ENCODE peak calls at places on chromosome 15, in seven cellular contexts. A is mammary epithelial cell, Z is prostate gland, B is pancreas, T is lung, S is stomach, O is heart left ventricle. M is an unnamed sample.
A peak's percentile ranks its signal among the peaks of the same experiment; 100 is the strongest.

GRCh38 chr15:85580914-85581313 is 200.5 kb downstream of the AKAP13 start:
- DNase-seq in T (no peak), A (no peak), S (peak; percentile 83), O (peak; percentile 73), Z (no peak), B (peak; percentile 56), M (no peak)

GRCh38 chr15:72222433-72222832 is 8.6 kb downstream of the PKM start:
- DNase-seq in A (peak; percentile 96), Z (peak; percentile 84), S (no peak), O (no peak), T (no peak), B (no peak), M (peak; percentile 52)

GRCh38 chr15:53256043-53256442 is 465.9 kb upstream of the ONECUT1 start:
- DNase-seq in A (no peak), S (no peak), O (no peak), T (no peak), Z (no peak), B (no peak), M (no peak)

GRCh38 chr15:44798815-44799214 is 62.5 kb downstream of the TRIM69 start:
- DNase-seq in S (no peak), O (no peak), T (no peak), A (no peak), Z (no peak), B (no peak), M (no peak)

GRCh38 chr15:67819636-67820035 is 5.7 kb upstream of the SKOR1 start:
- DNase-seq in Z (no peak), O (no peak), T (no peak), A (no peak), S (no peak), B (peak; percentile 9), M (no peak)

GRCh38 chr15:92780816-92781215 is 119.3 kb upstream of the CHD2 start:
- DNase-seq in B (no peak), T (no peak), O (no peak), S (no peak), Z (no peak), A (no peak), M (no peak)

GRCh38 chr15:34853001-34853758 is 57.8 kb upstream of the ACTC1 start:
- DNase-seq in Z (peak; percentile 36), T (no peak), B (no peak), O (no peak), S (no peak), A (no peak), M (no peak)

GRCh38 chr15:26891448-26891881 is 24.6 kb downstream of the GABRA5 start:
- DNase-seq in S (peak; percentile 60), A (peak; percentile 41), T (peak; percentile 52), B (peak; percentile 57), Z (peak; percentile 74), O (no peak), M (peak; percentile 66)

GRCh38 chr15:38557855-38558713 is 6.5 kb downstream of the RASGRP1 start:
- DNase-seq in O (no peak), Z (no peak), B (no peak), T (no peak), S (no peak), A (no peak), M (no peak)

GRCh38 chr15:31077181-31077580 is 24.3 kb downstream of the TRPM1 start:
- DNase-seq in T (no peak), S (no peak), A (no peak), B (no peak), Z (no peak), O (no peak), M (no peak)

GRCh38 chr15:41559489-41560177 is 621 bp downstream of the TYRO3 start:
- DNase-seq in B (no peak), S (no peak), Z (no peak), A (no peak), T (no peak), O (no peak), M (no peak)

GRCh38 chr15:78327442-78327841 is 12.7 kb upstream of the CRABP1 start:
- DNase-seq in A (no peak), Z (no peak), B (no peak), O (no peak), T (no peak), S (no peak), M (no peak)

GRCh38 chr15:82081904-82082810 is 36.3 kb upstream of the MEX3B start:
- DNase-seq in B (no peak), T (no peak), O (no peak), S (no peak), A (peak; percentile 69), Z (no peak), M (no peak)

GRCh38 chr15:63048115-63048985 is 5.8 kb downstream of the TPM1 start:
- DNase-seq in T (peak; percentile 90), O (peak; percentile 95), A (peak; percentile 89), B (peak; percentile 94), Z (peak; percentile 89), S (peak; percentile 93), M (peak; percentile 93)

GRCh38 chr15:101604124-101604874 is 47.9 kb downstream of the TM2D3 start:
- DNase-seq in T (no peak), A (no peak), B (no peak), S (no peak), O (no peak), Z (no peak), M (no peak)

GRCh38 chr15:59160880-59161593 is 45.6 kb upstream of the LDHAL6B start:
- DNase-seq in S (no peak), B (no peak), O (no peak), A (no peak), Z (no peak), T (no peak), M (no peak)

GRCh38 chr15:85296615-85297402 is 83.6 kb upstream of the AKAP13 start:
- DNase-seq in T (peak; percentile 70), A (peak; percentile 74), Z (peak; percentile 76), B (peak; percentile 34), S (peak; percentile 69), O (no peak), M (peak; percentile 71)

GRCh38 chr15:70474682-70475438 is 288.5 kb downstream of the UACA start:
- DNase-seq in S (peak; percentile 93), O (peak; percentile 79), B (no peak), A (peak; percentile 98), T (peak; percentile 82), Z (peak; percentile 92), M (peak; percentile 97)
- H3K4me3 ChIP-seq in S (peak overlapping the region; percentile 26), O (no peak overlapping the region), B (no peak overlapping the region), A (peak overlapping the region; percentile 2), T (no peak overlapping the region), Z (peak overlapping the region; percentile 2), M (no peak overlapping the region)

DNA sequence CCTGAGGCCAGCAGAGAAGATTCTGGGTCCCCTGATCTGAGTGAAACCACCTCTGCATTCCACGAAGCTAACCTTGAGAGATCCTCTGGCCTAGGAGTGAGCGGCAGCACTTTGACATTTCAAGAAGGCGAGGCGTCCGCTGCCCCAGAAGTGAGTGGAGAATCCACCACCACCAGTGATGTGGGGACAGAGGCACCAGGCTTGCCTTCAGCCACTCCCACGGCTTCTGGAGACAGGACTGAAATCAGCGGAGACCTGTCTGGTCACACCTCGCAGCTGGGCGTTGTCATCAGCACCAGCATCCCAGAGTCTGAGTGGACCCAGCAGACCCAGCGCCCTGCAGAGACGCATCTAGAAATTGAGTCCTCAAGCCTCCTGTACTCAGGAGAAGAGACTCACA is 36.4 kb downstream of the HAPLN3 start:
- DNase-seq in B (no peak), A (no peak), S (no peak), O (no peak), T (no peak), Z (no peak), M (no peak)
- TF ChIP-seq CTCF in B (no peak), A (no peak), S (no peak), O (no peak), T (no peak), Z (no peak), M (no peak)

GRCh38 chr15:66123799-66124198 is 129.8 kb downstream of the MEGF11 start:
- DNase-seq in B (no peak), Z (no peak), S (no peak), O (no peak), T (no peak), A (no peak), M (no peak)

GRCh38 chr15:66128116-66128715 is 125.3 kb downstream of the MEGF11 start:
- DNase-seq in B (no peak), O (no peak), T (no peak), S (no peak), A (no peak), Z (no peak), M (no peak)

GRCh38 chr15:66124626-66125025 is 128.9 kb downstream of the MEGF11 start:
- DNase-seq in T (no peak), A (no peak), S (no peak), Z (no peak), B (no peak), O (no peak), M (no peak)

GRCh38 chr15:66129561-66129960 is 124.0 kb downstream of the MEGF11 start:
- DNase-seq in B (no peak), T (no peak), Z (no peak), A (no peak), S (no peak), O (no peak), M (no peak)

DNA sequence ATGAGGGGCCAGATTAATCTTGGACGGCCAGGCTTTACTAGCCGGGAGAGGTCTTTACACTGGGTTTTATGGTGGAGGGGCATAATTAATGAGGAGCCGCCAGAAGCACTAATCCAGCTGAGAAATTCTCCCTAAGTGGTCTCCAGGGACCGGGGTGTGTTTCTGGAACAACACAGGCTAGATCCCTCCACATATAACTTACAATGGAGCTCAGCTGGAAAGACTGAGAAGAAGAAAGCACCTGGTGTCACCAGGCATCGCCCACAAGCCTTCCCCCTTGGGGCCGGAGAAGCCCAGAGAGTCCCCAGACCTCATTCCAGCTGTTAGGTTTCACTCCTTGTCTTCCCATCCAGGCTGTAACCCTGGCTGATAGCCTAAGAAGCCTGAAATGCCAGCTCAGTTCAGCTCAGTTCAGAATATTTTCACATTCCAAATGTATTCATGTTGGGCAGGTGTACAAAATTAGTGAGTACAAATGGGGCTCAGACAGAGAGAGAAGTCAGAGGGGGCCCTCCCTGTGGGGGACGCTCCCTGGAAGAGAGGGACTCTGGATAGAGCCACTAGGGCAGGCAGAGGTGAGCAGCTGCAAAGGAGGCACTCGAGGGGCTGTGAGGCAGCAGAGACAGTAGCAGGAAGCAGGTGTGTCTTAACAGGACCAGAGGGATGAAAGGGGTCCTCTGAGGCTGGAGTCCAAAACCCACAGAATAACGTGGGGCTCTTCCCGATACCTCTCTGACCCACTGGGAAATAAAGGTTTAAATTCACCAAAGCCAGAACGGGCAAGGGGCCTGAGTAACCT is 127.3 kb downstream of the MEGF11 start:
- DNase-seq in B (no peak), Z (no peak), A (no peak), T (no peak), O (no peak), S (no peak), M (no peak)
- H3K27ac ChIP-seq in B (no peak overlapping the region), Z (no peak overlapping the region), A (no peak overlapping the region), T (no peak overlapping the region), O (no peak overlapping the region), S (no peak overlapping the region), M (no peak overlapping the region)

DNA sequence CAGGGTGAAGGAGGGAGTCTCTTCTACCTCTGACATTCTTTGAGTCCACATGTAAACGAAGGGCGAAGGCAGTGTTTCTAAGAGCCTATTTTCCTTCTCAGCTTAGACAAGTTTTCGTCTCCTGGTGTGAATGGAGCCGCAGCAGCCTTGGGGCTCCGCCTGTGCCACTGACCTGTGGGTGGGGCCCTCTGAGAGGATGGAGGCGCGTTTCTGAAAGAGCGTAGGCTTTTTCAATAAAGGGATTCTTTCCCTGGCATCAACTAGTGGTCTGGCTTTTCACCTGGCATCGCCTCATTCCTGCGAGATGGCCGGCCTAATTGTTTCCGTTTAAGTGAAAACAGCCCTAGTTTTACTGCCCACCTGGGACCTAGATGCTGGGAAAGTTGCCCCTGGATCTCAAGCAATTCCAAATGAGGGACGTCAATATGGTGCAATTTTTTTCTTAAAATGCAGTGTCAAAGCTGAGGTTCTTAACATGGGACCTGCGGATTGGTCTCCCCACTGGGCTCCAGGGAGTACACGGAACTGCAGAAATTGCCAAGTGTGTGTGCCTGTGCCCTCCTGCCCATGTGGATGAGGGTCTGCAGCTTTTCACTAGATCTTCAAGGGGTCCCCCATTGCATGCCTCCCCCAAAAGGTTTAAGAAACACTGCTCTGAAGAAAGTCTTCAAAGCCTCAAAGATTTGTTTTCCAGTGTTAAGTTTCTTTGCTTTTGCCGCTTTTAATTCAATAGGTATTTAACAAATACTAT is 969 bp downstream of the GLDN start:
- DNase-seq in T (no peak), Z (no peak), O (no peak), B (no peak), A (no peak), S (no peak), M (no peak)
- H3K4me3 ChIP-seq in T (peak overlapping the region; percentile 8), Z (no peak overlapping the region), O (peak overlapping the region; percentile 35), B (peak overlapping the region; percentile 46), A (peak overlapping the region; percentile 37), S (peak overlapping the region; percentile 51), M (no peak overlapping the region)

M was measured in right lobe of liver.